ENCODE peak calls at places on chromosomes 16 and 17, in five cellular contexts. V, D, E, F and Y are unnamed samples.

GRCh38 chr17:68089881-68090280 is 54.3 kb downstream of the KPNA2 start:
- DNase-seq in D (no peak), F (no peak), V (peak; percentile 46), E (no peak), Y (no peak)

GRCh38 chr17:10149573-10150399 is 48.6 kb downstream of the GAS7 start:
- DNase-seq in E (peak; percentile 77), F (no peak), V (peak; percentile 7), D (peak; percentile 70), Y (no peak)

GRCh38 chr16:10180771-10181163 is 1.5 kb downstream of the GRIN2A start:
- DNase-seq in D (no peak), E (no peak), V (no peak), F (peak; percentile 90), Y (no peak)

GRCh38 chr16:83956336-83957289 is 3.6 kb downstream of the OSGIN1 start:
- DNase-seq in D (peak; percentile 72), E (peak; percentile 48), F (peak; percentile 90), V (peak; percentile 82), Y (peak; percentile 67)

GRCh38 chr17:60720763-60721531 is 43.3 kb downstream of the BCAS3 start:
- DNase-seq in E (peak; percentile 49), F (peak; percentile 44), V (peak; percentile 73), D (peak; percentile 56), Y (no peak)

GRCh38 chr17:3667366-3668278 is 756 bp downstream of the TAX1BP3 start:
- DNase-seq in E (peak; percentile 46), V (peak; percentile 94), F (peak; percentile 80), D (no peak), Y (no peak)

GRCh38 chr17:13765701-13766100 is 164.0 kb upstream of the HS3ST3A1 start:
- DNase-seq in V (peak; percentile 53), D (no peak), E (no peak), F (no peak), Y (no peak)

GRCh38 chr17:77304746-77305473 is 164.1 kb downstream of the SEC14L1 start:
- DNase-seq in V (no peak), E (no peak), F (no peak), D (no peak), Y (no peak)

GRCh38 chr16:86630471-86630870 is 52.1 kb downstream of the FOXL1 start:
- DNase-seq in V (no peak), F (no peak), D (no peak), E (no peak), Y (no peak)

GRCh38 chr17:18980682-18981384 is 23.7 kb downstream of the FAM83G start:
- DNase-seq in D (no peak), E (no peak), V (no peak), F (no peak), Y (no peak)

GRCh38 chr17:46777943-46778915 is 40.3 kb downstream of the WNT3 start:
- DNase-seq in D (no peak), V (no peak), E (no peak), F (no peak), Y (no peak)

GRCh38 chr17:45310380-45311324 is 6.2 kb downstream of the MAP3K14 start:
- DNase-seq in E (no peak), V (no peak), D (peak; percentile 38), F (no peak), Y (no peak)

GRCh38 chr16:82404586-82405315 is 222.0 kb upstream of the CDH13 start:
- DNase-seq in E (no peak), D (no peak), V (no peak), F (no peak), Y (no peak)

GRCh38 chr16:48102083-48103008 is 53.4 kb downstream of the ABCC12 start:
- DNase-seq in V (no peak), E (no peak), D (no peak), F (no peak), Y (no peak)

GRCh38 chr17:82383411-82383810 is 11.8 kb downstream of the UTS2R start:
- DNase-seq in V (no peak), D (no peak), E (no peak), F (no peak), Y (no peak)

GRCh38 chr17:40618754-40619625 is 28.6 kb downstream of the SMARCE1 start:
- DNase-seq in D (no peak), F (no peak), V (no peak), E (no peak), Y (no peak)

DNA sequence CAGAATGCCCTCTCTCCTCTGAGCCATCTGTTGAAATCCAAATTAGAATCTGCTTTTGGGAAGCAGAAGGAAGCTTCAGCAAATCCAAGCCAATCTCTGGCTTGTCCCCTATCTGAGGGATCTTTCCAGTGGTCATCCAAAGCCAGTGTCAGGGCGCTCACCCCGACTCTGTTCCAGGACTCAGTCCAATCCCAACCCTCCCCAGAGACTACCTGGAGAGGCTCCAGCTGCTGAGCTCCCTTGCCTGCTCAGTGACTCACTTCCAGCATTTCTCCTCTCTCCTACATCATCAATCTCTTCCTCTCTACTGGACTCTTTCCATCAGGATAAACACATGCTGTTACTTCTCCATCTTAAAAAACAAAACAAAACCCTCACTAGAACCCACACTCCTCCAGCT is 2.4 kb downstream of the MATCAP1 start:
- DNase-seq in E (no peak), D (no peak), F (no peak), V (peak; percentile 47), Y (no peak)
- TF ChIP-seq CTCF in E (no peak), D (no peak), F (no peak), V (no peak), Y (no peak)

GRCh38 chr17:56633681-56634080 is 40.2 kb downstream of the NOG start:
- DNase-seq in F (no peak), E (no peak), V (no peak), D (no peak), Y (no peak)

GRCh38 chr17:56624947-56625346 is 31.4 kb downstream of the NOG start:
- DNase-seq in V (no peak), D (no peak), F (no peak), E (no peak), Y (no peak)

GRCh38 chr17:56624315-56624714 is 30.8 kb downstream of the NOG start:
- DNase-seq in V (no peak), D (no peak), E (no peak), F (no peak), Y (no peak)

GRCh38 chr17:56630202-56630601 is 36.7 kb downstream of the NOG start:
- DNase-seq in E (no peak), V (no peak), D (no peak), F (no peak), Y (no peak)

DNA sequence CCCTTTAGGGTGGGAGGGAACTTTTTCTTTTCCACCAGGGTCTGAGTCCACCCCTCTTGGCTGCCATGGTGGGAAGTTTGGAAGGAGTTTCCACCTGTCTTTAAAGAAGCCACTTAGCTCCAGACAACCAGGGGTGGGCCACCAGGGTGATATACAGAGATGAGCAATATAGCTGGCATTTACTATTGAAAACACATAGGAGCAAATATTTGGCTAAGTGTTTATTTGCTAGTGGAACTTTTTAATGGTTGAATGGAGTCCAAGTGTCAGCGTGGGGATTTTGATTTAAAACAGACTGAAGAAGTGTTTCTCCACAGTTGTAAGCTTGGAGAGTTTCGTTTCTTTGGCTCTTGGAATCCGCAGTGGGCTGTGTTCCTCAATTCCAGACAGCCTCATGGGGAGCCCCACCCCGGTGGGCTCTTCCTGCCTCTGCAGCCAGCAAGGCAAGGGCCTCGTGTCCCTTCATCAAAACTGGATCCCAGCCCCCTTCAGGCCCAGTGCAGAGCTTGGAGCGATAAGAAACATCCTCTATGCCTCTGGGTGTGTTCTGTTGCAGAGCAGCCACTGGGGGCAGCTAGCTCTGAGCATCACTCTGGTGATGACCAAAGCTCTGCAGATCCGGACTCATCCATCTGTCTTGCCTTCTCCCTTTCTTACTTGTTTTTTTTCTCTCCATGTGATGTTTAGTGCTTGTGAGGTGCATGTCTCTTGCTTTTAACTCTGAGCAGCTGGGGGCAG is 36.1 kb downstream of the NOG start:
- DNase-seq in F (peak; percentile 83), D (no peak), E (peak; percentile 26), V (peak; percentile 5), Y (no peak)
- TF ChIP-seq CTCF in F (peak; percentile 70), D (no peak), E (peak; percentile 58), V (peak; percentile 20), Y (no peak)

GRCh38 chr17:58193641-58194259 is 1.2 kb downstream of the EPX start:
- DNase-seq in F (peak; percentile 75), V (no peak), E (no peak), D (no peak), Y (no peak)
- TF ChIP-seq CTCF in F (peak; percentile 54), V (no peak), E (peak; percentile 22), D (no peak), Y (no peak)

GRCh38 chr17:35596530-35597233 is 9.6 kb downstream of the AP2B1 start:
- DNase-seq in E (no peak), V (no peak), D (no peak), F (peak; percentile 93), Y (no peak)
- TF ChIP-seq CTCF in E (no peak), V (no peak), D (no peak), F (peak; percentile 90), Y (no peak)

GRCh38 chr17:75518201-75518600 is 1.9 kb downstream of the TSEN54 start:
- DNase-seq in V (no peak), E (no peak), F (no peak), D (peak; percentile 48), Y (no peak)

GRCh38 chr17:75516619-75517276 is 420 bp downstream of the TSEN54 start:
- DNase-seq in F (no peak), D (no peak), E (no peak), V (no peak), Y (peak; percentile 42)

GRCh38 chr17:75517277-75517865 is 1.0 kb downstream of the TSEN54 start:
- DNase-seq in V (peak; percentile 33), E (no peak), D (no peak), F (peak; percentile 71), Y (no peak)

GRCh38 chr17:75521290-75521689 is 4.2 kb upstream of the LLGL2 start:
- DNase-seq in V (no peak), F (no peak), D (no peak), E (no peak), Y (no peak)

GRCh38 chr17:75518983-75519540 is 2.7 kb downstream of the TSEN54 start:
- DNase-seq in F (no peak), V (no peak), E (no peak), D (no peak), Y (no peak)
- TF ChIP-seq CTCF in F (peak; percentile 59), V (no peak), E (no peak), D (no peak), Y (no peak)

DNA sequence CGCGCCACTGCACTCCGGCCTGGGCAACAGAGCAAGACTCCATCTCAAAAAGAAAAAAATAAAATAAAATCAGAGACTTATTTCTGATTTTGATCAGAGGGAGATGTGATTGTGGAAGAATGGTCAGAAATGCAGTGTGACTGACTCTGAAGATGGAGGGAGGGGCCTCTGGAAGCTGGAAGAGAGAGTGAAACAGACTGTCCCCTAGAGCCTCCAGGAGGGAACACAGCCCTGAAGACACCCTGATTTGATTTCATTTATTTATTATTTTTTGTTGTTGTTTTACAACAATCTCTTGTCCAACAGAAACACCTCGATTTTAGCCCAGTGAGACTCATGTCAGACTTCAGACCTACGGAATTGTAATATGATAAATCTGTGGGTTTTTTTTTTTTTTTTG is 26.1 kb downstream of the BCL7C start:
- DNase-seq in F (no peak), E (no peak), V (peak; percentile 32), D (no peak), Y (no peak)
- TF ChIP-seq CTCF in F (peak; percentile 48), E (peak; percentile 5), V (peak; percentile 30), D (no peak), Y (no peak)